ENCODE peak calls at places on chromosomes 13 and 19, in five cellular contexts. P is neural crest cell, Q is psoas muscle, R is HCT116, I is transverse colon. Y is an unnamed sample.
A peak's percentile ranks its signal among the peaks of the same experiment; 100 is the strongest.

GRCh38 chr13:71864981-71865857 is 1.8 kb downstream of the DACH1 start:
- DNase-seq in I (peak; percentile 21), R (no peak), P (peak; percentile 28), Q (peak; percentile 60), Y (peak; percentile 55)

GRCh38 chr19:1823539-1824251 is 11.6 kb upstream of the ATP8B3 start:
- DNase-seq in P (no peak), R (no peak), I (no peak), Q (no peak), Y (no peak)

GRCh38 chr19:29561601-29562000 is 35.8 kb downstream of the VSTM2B start:
- DNase-seq in R (no peak), I (no peak), Q (no peak), P (no peak), Y (no peak)

GRCh38 chr13:109869312-109870237 is 83.2 kb upstream of the IRS2 start:
- DNase-seq in P (no peak), I (peak; percentile 64), Q (peak; percentile 80), R (no peak), Y (peak; percentile 93)

GRCh38 chr13:78979349-78979748 is 320.4 kb upstream of the OBI1 start:
- DNase-seq in Q (no peak), P (no peak), R (no peak), I (no peak), Y (no peak)

GRCh38 chr19:34128558-34129250 is 43.6 kb upstream of the LSM14A start:
- DNase-seq in Q (no peak), P (no peak), R (no peak), I (no peak), Y (no peak)

GRCh38 chr19:41195675-41196497 is 2.9 kb downstream of the CYP2S1 start:
- DNase-seq in I (no peak), P (no peak), R (no peak), Q (no peak), Y (no peak)

GRCh38 chr13:63026285-63026797 is 1610.7 kb upstream of the PCDH20 start:
- DNase-seq in R (no peak), P (no peak), I (no peak), Q (no peak), Y (no peak)

GRCh38 chr13:102700088-102701031 is 5.5 kb upstream of the METTL21C start:
- DNase-seq in I (no peak), Q (peak; percentile 63), R (no peak), P (no peak), Y (no peak)

DNA sequence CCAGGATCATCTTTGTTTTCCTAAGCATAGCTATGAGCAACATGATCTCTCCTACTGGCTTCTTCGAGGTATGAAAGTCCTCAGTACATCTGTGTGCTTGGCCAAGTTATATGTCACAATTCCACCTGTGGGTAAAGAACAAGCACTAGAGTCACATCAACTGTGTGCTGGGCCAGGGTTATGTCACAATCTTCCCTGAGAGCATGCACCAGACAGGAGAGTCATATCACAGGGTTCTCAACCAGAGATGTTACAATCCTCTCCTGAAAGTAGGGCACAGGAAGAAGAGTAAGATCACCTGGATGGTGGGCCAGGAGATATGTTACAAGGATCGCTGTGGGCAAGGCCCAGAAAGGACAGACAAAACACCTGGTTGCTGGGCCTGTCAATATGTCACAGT is 143.7 kb downstream of the ZNF675 start:
- DNase-seq in I (no peak), R (no peak), P (no peak), Q (no peak), Y (no peak)
- TF ChIP-seq CTCF in I (no peak), R (no peak), P (no peak), Q (no peak), Y (no peak)

DNA sequence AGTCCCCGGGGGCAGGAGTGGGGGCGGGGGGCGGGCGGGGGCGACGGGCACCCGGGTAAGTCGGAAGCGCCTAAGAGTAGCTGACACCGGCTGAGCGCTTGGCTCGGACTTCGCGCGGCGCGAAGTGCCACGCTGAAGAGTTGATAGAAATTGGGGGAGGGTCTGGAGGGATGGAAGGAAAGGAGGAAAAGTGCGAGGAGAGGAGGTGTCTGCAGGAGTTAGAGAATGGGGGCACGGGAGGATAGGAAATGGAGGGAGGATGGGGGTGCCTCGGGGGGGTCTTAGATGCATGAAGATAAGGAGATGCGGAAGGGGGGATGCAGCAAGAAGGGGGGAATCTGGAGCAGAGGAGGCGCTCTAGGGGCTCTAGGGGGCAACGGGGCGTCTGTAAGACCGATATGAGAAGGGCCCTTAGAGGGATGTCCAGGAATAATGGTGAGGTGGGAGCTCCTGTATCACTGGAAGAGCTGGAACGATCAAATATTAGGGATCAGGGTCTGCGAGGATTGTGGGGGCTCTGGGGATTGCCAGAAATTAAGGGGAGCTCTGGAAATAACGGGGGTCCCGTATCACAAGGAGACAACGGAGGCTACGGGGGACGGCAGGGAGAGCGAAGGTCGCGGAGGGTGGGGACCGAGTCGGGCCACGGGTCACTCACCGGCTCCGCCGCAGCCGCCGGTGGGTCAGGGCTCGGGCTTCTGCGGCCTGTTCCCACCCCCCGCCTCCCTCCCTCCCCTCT is at the start of gene MYPOP:
- DNase-seq in Q (no peak), I (no peak), P (no peak), R (no peak), Y (no peak)
- TF ChIP-seq CTCF in Q (no peak), I (no peak), P (no peak), R (no peak), Y (no peak)

GRCh38 chr19:43697295-43697694 is 18.6 kb upstream of the IRGC start:
- DNase-seq in Q (no peak), R (no peak), I (no peak), P (no peak), Y (no peak)
- TF ChIP-seq CTCF in Q (no peak), R (no peak), I (no peak), P (no peak), Y (no peak)

GRCh38 chr13:59477011-59477410 is 686.7 kb downstream of the DIAPH3 start:
- DNase-seq in R (peak; percentile 6), I (no peak), P (no peak), Q (no peak), Y (no peak)
- TF ChIP-seq CTCF in R (no peak), I (no peak), P (peak; percentile 38), Q (no peak), Y (no peak)

DNA sequence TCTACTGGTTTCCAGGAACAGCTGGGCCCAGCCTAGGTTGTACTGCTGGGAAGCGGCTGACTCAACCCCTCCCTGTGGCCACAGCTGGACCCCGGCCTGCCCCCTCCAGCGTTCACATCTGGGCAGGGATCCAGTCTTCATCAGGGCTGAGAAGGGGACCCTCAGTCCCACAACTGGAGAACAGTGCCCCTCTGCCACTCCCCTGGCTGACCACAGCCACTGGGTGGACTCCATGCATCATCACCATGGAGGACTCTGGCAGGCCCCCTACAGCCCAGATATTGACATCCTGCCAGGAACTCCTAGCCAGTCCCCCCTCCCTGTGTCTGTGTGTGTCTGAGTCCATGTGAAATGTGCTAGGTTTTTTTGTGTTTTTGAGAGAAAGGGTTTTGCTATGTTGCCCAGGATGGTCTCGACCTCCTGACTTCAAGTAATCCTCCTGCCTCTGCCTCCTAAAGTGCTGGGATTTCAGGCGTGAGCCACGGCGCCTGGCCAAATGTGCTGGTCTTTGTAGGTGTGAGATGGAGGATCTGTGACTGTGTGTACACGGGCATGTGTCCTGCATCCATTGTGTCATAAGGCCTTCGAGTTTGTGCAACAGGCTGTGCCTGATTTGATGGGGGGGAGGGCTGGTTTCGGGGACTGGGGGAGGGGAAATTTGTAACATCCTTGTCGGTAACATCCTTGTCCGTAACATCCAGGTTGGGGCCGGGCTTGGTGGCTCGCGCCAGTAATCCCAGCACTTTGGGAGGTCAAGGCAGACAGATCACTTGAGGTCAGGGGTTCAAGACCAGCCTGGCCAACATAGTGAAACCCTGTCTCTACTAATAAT is 4.0 kb upstream of the HOOK2 start:
- DNase-seq in Q (peak; percentile 79), R (no peak), I (peak; percentile 46), P (peak; percentile 36), Y (peak; percentile 89)
- TF ChIP-seq CTCF in Q (no peak), R (no peak), I (no peak), P (no peak), Y (no peak)

DNA sequence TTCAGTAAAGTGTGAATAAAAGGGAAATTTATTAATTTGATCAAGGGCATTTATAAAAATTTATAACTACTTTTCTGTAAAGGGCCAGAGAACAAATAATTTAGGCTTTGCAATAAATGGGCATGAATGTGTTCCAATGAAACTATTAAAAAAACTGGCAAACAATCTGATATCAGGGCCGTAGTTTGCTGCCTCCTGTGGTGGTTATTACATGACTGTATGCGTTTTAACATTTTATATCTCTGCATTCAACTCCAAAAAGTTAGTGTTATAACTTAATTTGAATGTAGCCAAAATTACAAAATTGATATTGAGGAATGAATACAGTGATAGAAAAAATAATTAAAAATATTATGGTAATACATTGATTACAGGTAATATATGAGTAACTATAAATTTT is 80.5 kb upstream of the POSTN start:
- DNase-seq in Q (no peak), P (no peak), R (no peak), I (no peak), Y (no peak)
- TF ChIP-seq CTCF in Q (no peak), P (peak; percentile 45), R (no peak), I (no peak), Y (no peak)

GRCh38 chr13:73225983-73226382 is 167.2 kb downstream of the KLF5 start:
- DNase-seq in I (no peak), P (no peak), Q (no peak), R (no peak), Y (no peak)

GRCh38 chr13:73224708-73225107 is 165.9 kb downstream of the KLF5 start:
- DNase-seq in P (no peak), Q (no peak), R (no peak), I (no peak), Y (no peak)

GRCh38 chr13:73230714-73231113 is 171.9 kb downstream of the KLF5 start:
- DNase-seq in P (no peak), R (no peak), I (no peak), Q (no peak), Y (no peak)

GRCh38 chr13:73231456-73231855 is 172.7 kb downstream of the KLF5 start:
- DNase-seq in P (no peak), I (no peak), R (no peak), Q (no peak), Y (no peak)

DNA sequence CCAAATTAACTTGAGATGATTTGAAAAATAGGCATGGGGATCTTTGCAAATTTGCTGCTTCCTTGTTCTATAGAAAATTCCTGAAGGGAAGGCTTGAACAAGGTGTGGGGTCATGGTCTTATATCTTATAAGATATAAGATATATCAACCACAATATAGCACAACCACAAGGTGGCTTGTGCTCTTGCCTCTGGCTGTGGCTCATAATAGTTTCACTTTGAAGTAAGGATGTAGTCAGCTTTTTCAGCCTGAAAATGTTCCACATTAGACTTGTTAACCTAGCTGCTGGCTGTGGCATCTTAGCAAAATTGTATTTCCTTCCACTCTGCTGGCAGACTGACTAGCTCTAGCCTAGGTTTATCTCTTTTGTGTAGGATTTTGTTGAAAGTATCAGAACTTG is 169.7 kb downstream of the KLF5 start:
- DNase-seq in Q (no peak), P (no peak), I (no peak), R (no peak), Y (no peak)
- TF ChIP-seq CTCF in Q (no peak), P (no peak), I (peak; percentile 9), R (no peak), Y (no peak)